ENCODE peak calls at places on chromosomes 13 and 19, in six cellular contexts. A, G, N, V, U and P are unnamed samples.

GRCh38 chr13:42392706-42393572 is 121.0 kb downstream of the AKAP11 start:
- DNase-seq in A (no peak), G (no peak), N (no peak), V (no peak), U (no peak), P (no peak)

GRCh38 chr13:62337109-62337880 is 921.6 kb upstream of the PCDH20 start:
- DNase-seq in A (no peak), G (no peak), N (no peak), V (no peak), U (no peak), P (no peak)

GRCh38 chr13:53238241-53238640 is 209.6 kb downstream of the OLFM4 start:
- DNase-seq in A (no peak), G (no peak), N (no peak), V (no peak), U (no peak), P (no peak)

GRCh38 chr13:37716395-37716794 is 117.8 kb upstream of the POSTN start:
- DNase-seq in A (no peak), G (no peak), N (no peak), V (no peak), U (no peak), P (no peak)

GRCh38 chr13:34764246-34764645 is 177.8 kb upstream of the NBEA start:
- DNase-seq in A (no peak), G (no peak), N (no peak), V (no peak), U (no peak), P (no peak)

GRCh38 chr13:101757446-101758039 is 305.1 kb downstream of the ITGBL1 start:
- DNase-seq in A (no peak), G (peak), N (no peak), V (no peak), U (no peak), P (peak)

GRCh38 chr19:29812080-29812880 is 489 bp downstream of the CCNE1 start:
- DNase-seq in A (peak), G (no peak), N (peak), V (no peak), U (no peak), P (no peak)

GRCh38 chr19:47461876-47462275 is 9.8 kb downstream of the SLC8A2 start:
- DNase-seq in A (no peak), G (no peak), N (no peak), V (no peak), U (no peak), P (no peak)

GRCh38 chr13:83215627-83216026 is 666.6 kb downstream of the SLITRK1 start:
- DNase-seq in A (no peak), G (no peak), N (no peak), V (no peak), U (no peak), P (no peak)

GRCh38 chr19:34254552-34255432 is at the start of gene GARRE1:
- DNase-seq in A (peak), G (peak), N (peak), V (no peak), U (peak), P (peak)

GRCh38 chr19:7638802-7639465 is 2.0 kb downstream of the STXBP2 start:
- DNase-seq in A (no peak), G (no peak), N (no peak), V (no peak), U (no peak), P (no peak)

GRCh38 chr13:51111174-51111573 is at the start of gene C13orf42:
- DNase-seq in A (no peak), G (no peak), N (no peak), V (no peak), U (no peak), P (no peak)

GRCh38 chr13:27657724-27658123 is 36.0 kb downstream of the POLR1D start:
- DNase-seq in A (no peak), G (no peak), N (no peak), V (no peak), U (no peak), P (no peak)

GRCh38 chr19:58356971-58357797 is 3.9 kb upstream of the A1BG start:
- DNase-seq in A (no peak), G (no peak), N (no peak), V (no peak), U (no peak), P (no peak)

GRCh38 chr19:42424712-42425131 is 2.5 kb downstream of the LIPE start:
- DNase-seq in A (peak), G (no peak), N (no peak), V (no peak), U (no peak), P (no peak)

GRCh38 chr13:28145049-28145448 is 6.7 kb downstream of the PAN3 start:
- DNase-seq in A (no peak), G (no peak), N (no peak), V (no peak), U (no peak), P (no peak)

GRCh38 chr19:6828698-6829633 is 56.5 kb downstream of the VAV1 start:
- DNase-seq in A (no peak), G (peak), N (peak), V (no peak), U (no peak), P (peak)

GRCh38 chr19:56720281-56720680 is 48.7 kb upstream of the ZNF835 start:
- DNase-seq in A (no peak), G (no peak), N (no peak), V (no peak), U (no peak), P (no peak)

GRCh38 chr13:30022796-30023195 is 172.4 kb upstream of the UBL3 start:
- DNase-seq in A (no peak), G (no peak), N (no peak), V (no peak), U (no peak), P (no peak)

GRCh38 chr19:34676697-34677385 is at the start of gene SCGB2B2:
- DNase-seq in A (peak), G (peak), N (no peak), V (no peak), U (peak), P (no peak)

GRCh38 chr19:38946229-38947010 is 15.7 kb downstream of the MRPS12 start:
- DNase-seq in A (peak), G (no peak), N (no peak), V (no peak), U (no peak), P (no peak)

GRCh38 chr13:27079421-27079958 is 92.1 kb downstream of the USP12 start:
- DNase-seq in A (no peak), G (no peak), N (no peak), V (no peak), U (no peak), P (no peak)

GRCh38 chr19:45769054-45769782 is at the start of gene SIX5:
- DNase-seq in A (peak), G (peak), N (peak), V (peak), U (peak), P (peak)

GRCh38 chr19:45768644-45769053 is 403 bp downstream of the SIX5 start:
- DNase-seq in A (peak), G (peak), N (peak), V (no peak), U (no peak), P (peak)

GRCh38 chr19:45769821-45770191 is 754 bp upstream of the SIX5 start:
- DNase-seq in A (peak), G (peak), N (peak), V (peak), U (no peak), P (no peak)

GRCh38 chr19:45771331-45771933 is 2.4 kb upstream of the SIX5 start:
- DNase-seq in A (no peak), G (no peak), N (no peak), V (no peak), U (no peak), P (no peak)

GRCh38 chr19:45770192-45771101 is 1.4 kb upstream of the SIX5 start:
- DNase-seq in A (peak), G (peak), N (peak), V (peak), U (peak), P (peak)
- TF ChIP-seq POLR2A in A (peak), G (peak), N (peak), V (peak), U (peak), P (peak)

GRCh38 chr19:19628499-19629134 is 597 bp upstream of the LPAR2 start:
- DNase-seq in A (peak), G (no peak), N (no peak), V (no peak), U (no peak), P (no peak)
- TF ChIP-seq POLR2A in A (no peak), G (no peak), N (no peak), V (no peak), U (no peak), P (no peak)

DNA sequence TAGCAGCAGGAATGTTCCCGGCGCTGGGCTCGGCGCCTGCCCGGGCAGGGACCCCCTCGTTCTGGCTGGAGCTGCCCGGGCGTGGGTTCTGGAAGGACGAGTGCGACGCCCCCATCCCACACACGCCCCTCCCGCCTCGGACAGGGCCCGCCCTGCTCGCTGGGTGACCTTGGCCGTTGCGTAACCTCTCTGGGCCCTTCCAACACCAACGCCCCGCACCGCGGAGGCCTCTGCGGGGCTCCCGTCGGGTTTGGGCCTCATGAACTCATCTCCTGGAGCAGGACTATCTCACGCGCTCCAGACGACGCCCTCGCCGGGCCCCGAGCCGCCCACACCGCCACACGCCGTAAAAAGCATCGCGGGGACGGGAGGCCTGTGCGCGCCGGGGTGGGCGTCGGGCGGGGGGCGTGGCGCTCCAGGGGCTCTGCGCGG is 10.4 kb downstream of the PALM start:
- DNase-seq in A (no peak), G (no peak), N (peak), V (peak), U (peak), P (no peak)
- TF ChIP-seq POLR2A in A (no peak), G (no peak), N (no peak), V (no peak), U (peak), P (no peak)

DNA sequence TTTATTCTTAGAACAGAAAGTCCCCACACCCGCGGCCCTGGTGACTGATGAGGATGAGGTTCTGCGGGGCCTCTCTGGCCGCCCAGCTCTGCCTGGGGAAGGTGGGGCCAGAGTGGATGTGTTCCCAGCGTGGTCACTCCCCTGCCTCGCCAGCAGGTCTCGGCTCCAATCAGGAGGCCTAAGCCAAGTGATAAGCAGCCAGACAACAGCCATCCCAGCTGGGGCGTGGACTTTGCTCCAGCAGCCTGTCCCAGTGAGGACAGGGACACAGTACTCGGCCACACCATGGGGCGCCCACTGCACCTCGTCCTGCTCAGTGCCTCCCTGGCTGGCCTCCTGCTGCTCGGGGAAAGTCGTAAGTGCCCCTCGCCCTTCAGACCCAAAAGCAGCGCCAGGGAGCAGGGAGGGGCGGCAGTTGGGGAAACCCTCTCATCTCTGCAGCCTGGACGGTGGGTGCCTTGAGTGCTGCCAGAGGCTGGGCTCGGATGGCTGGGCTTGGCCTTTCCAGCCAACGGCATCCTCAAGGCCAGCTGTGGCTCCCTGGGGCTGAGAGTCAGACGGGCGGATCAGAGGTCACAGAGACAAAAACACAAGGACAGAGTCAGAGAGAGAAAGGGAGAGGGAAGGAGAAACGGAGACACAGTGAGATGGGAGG is at the start of gene F10:
- DNase-seq in A (peak), G (no peak), N (peak), V (peak), U (peak), P (peak)
- TF ChIP-seq POLR2A in A (no peak), G (no peak), N (no peak), V (no peak), U (peak), P (no peak)

GRCh38 chr13:39306639-39307589 is 268.7 kb downstream of the NHLRC3 start:
- DNase-seq in A (no peak), G (no peak), N (no peak), V (no peak), U (no peak), P (no peak)

GRCh38 chr13:39313721-39314120 is 275.5 kb downstream of the NHLRC3 start:
- DNase-seq in A (no peak), G (no peak), N (no peak), V (no peak), U (no peak), P (no peak)

GRCh38 chr13:39311619-39312018 is 273.4 kb downstream of the NHLRC3 start:
- DNase-seq in A (no peak), G (no peak), N (no peak), V (no peak), U (no peak), P (no peak)

DNA sequence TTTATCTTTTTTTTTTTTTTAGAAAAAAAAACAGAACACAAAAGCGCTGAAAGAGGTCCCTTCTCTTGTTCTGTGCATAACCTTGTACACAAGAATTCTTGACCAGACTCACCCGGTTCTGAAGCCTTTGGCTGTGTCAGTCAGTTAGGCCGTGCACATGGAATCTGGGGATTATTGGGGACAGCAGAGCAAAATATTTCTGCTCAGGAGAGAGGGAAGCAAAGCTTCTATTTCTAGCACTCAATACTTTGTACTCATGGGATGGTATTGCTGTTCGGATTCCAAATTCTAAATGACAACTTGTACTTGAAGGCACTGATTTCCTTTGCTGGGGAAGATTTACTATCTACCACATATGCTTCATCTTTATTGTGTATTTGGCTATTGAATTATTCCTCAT is 272.7 kb downstream of the NHLRC3 start:
- DNase-seq in A (no peak), G (no peak), N (no peak), V (no peak), U (no peak), P (no peak)
- TF ChIP-seq POLR2A in A (no peak), G (no peak), N (no peak), V (no peak), U (no peak), P (no peak)

GRCh38 chr13:110912651-110913051 is 2.2 kb downstream of the ANKRD10 start:
- DNase-seq in A (peak), G (no peak), N (no peak), V (peak), U (no peak), P (no peak)
- TF ChIP-seq POLR2A in A (no peak), G (no peak), N (no peak), V (no peak), U (no peak), P (no peak)

DNA sequence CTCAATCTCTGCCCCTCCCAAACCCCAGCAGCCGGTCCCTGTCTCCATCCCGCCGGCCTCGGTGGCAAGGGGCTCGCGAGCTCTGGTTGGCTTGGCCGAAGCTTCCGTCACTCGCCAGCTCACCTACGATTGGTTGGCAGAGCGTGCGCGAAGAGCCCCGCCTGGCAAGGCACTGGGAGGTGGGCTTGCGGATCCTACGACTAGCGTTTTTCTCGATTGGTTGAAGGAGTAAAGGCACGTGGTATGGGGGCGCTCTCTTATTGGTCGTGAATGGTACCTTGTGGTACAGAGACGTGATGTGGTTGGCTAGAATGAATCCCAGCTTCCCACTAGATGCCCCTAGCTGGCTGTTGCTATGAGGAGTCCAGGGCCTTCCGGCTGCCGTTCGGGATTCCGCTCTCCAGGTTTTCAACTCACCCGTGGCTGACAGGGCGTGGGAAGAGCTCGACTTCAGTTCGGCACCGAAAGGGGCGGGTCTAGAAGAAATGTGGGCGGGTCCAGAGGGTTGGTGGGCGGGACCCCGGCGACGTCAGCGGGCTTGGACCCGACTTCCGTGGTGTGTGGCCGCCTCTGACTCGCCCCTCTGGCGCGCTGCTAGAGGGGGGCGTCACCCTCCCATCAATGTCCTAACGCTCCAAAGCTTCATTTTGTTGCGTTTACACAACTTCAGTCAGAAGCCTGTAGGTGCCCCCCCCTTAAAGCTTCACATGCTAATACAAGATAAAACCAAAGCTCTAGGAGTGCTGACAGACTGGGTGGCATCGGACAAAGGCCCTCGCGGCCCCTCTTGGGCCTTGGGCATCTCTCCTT is 847 bp upstream of the RAP2A start:
- DNase-seq in A (peak), G (peak), N (peak), V (peak), U (peak), P (peak)
- TF ChIP-seq POLR2A in A (peak), G (peak), N (peak), V (peak), U (peak), P (peak)